ENCODE peak calls at places on chromosomes 13 and 19, in four cellular contexts. R is GM12878, X is HepG2, C is K562. E is an unnamed sample.

GRCh38 chr19:34962945-34963530 is 991 bp downstream of the ZNF792 start:
- DNase-seq in R (no peak), X (no peak), C (peak), E (no peak)

GRCh38 chr13:67341406-67341805 is 111.3 kb upstream of the PCDH9 start:
- DNase-seq in R (no peak), X (no peak), C (no peak), E (no peak)

GRCh38 chr13:107447591-107447990 is 767.7 kb downstream of the LIG4 start:
- DNase-seq in R (no peak), X (no peak), C (no peak), E (no peak)

GRCh38 chr19:30719189-30719990 is 347.2 kb downstream of the ZNF536 start:
- DNase-seq in R (no peak), X (no peak), C (no peak), E (no peak)

GRCh38 chr13:26985285-26985878 is 186.2 kb downstream of the USP12 start:
- DNase-seq in R (peak), X (peak), C (peak), E (peak)

GRCh38 chr19:5534787-5535586 is 32.8 kb downstream of the TINCR start:
- DNase-seq in R (no peak), X (no peak), C (peak), E (peak)

GRCh38 chr19:7293795-7294570 is at the start of gene INSR:
- DNase-seq in R (peak), X (peak), C (peak), E (peak)

GRCh38 chr19:4584670-4585460 is 25.4 kb upstream of the SEMA6B start:
- DNase-seq in R (no peak), X (no peak), C (peak), E (no peak)

GRCh38 chr19:4575978-4576933 is 16.8 kb upstream of the SEMA6B start:
- DNase-seq in R (no peak), X (peak), C (peak), E (peak)

GRCh38 chr19:4052993-4053422 is 13.7 kb downstream of the ZBTB7A start:
- DNase-seq in R (no peak), X (peak), C (no peak), E (no peak)

GRCh38 chr13:111360452-111360851 is 40.0 kb downstream of the TEX29 start:
- DNase-seq in R (no peak), X (no peak), C (no peak), E (no peak)

GRCh38 chr19:15291089-15291488 is 41.2 kb downstream of the BRD4 start:
- DNase-seq in R (no peak), X (no peak), C (no peak), E (no peak)

GRCh38 chr19:38838208-38838985 is 6.8 kb upstream of the ECH1 start:
- DNase-seq in R (no peak), X (no peak), C (peak), E (peak)

GRCh38 chr19:55042688-55043087 is 4.6 kb upstream of the GP6 start:
- DNase-seq in R (no peak), X (no peak), C (no peak), E (no peak)

GRCh38 chr19:36207605-36208252 is 6.7 kb downstream of the ZNF565 start:
- DNase-seq in R (peak), X (no peak), C (no peak), E (no peak)

GRCh38 chr19:45211751-45212381 is 33.3 kb downstream of the BLOC1S3 start:
- DNase-seq in R (no peak), X (no peak), C (no peak), E (no peak)

GRCh38 chr13:37001921-37002250 is 1.3 kb downstream of the EXOSC8 start:
- DNase-seq in R (no peak), X (no peak), C (no peak), E (no peak)

GRCh38 chr19:47096721-47097120 is 16.9 kb downstream of the ZC3H4 start:
- DNase-seq in R (no peak), X (no peak), C (no peak), E (no peak)

GRCh38 chr13:102846261-102847015 is 606 bp downstream of the ERCC5 start:
- DNase-seq in R (no peak), X (peak), C (no peak), E (peak)

DNA sequence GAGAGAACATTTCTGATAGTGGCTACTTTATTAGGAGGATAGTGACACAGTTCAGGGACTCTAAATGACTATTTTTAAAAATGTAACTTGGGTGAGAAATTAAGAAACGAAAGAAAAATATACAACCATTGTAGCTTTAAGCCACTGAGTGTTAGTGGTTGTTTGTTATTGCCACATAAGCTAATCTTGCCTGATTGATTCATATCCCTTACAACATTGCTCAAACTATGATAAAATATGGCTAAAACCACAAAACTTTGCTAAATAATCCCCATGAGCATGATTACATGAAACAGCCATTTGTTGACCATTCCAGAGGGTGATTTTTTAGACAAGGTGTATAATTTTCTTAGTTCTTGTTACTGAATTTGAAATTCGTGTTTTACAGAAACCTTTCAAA is 343.4 kb downstream of the SLITRK5 start:
- DNase-seq in R (no peak), X (no peak), C (no peak), E (no peak)
- TF ChIP-seq BHLHE40 in R (no peak), X (no peak), C (no peak), E (no peak)

GRCh38 chr19:16957151-16957662 is 68.4 kb downstream of the F2RL3 start:
- DNase-seq in R (no peak), X (no peak), C (no peak), E (no peak)
- TF ChIP-seq HDAC2 in R (no peak), X (no peak), C (no peak), E (no peak)

DNA sequence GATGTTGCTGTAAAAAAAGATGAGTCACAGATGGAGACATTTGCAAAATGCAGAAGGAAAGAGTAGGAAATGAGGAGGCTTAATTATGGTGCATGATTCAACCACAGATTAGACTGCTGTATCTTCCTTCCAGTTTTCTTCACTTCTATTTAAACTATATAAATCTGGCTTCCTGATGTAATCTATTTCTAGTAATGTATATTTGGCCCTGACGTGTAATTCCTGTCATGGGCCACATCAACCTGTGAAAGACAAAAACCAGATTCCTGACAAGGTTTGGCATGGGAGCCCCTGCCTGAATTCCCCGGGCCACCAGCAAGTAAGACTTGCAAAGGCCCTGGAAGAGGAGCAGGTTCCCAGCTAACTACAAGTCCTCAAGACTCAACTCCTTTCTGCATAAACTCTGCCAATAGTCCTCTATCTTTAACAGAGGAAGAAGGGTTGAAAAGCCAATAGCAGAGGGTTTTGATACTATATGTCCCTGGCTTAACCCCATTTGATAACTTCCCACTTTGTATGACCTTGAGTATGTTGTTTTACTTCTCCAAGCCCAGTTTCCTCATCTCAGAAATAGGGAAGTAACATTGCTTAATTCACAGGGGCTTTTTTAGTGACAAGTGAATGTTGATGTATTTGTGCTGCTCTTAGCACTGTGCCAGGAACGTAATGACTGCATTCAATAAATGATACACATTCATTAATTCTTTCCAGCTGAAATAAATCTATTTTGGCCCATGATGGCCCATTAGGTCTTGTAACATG is 172.7 kb downstream of the SPRY2 start:
- DNase-seq in R (no peak), X (no peak), C (no peak), E (no peak)
- TF ChIP-seq RAD21 in R (no peak), X (no peak), C (no peak), E (no peak)

DNA sequence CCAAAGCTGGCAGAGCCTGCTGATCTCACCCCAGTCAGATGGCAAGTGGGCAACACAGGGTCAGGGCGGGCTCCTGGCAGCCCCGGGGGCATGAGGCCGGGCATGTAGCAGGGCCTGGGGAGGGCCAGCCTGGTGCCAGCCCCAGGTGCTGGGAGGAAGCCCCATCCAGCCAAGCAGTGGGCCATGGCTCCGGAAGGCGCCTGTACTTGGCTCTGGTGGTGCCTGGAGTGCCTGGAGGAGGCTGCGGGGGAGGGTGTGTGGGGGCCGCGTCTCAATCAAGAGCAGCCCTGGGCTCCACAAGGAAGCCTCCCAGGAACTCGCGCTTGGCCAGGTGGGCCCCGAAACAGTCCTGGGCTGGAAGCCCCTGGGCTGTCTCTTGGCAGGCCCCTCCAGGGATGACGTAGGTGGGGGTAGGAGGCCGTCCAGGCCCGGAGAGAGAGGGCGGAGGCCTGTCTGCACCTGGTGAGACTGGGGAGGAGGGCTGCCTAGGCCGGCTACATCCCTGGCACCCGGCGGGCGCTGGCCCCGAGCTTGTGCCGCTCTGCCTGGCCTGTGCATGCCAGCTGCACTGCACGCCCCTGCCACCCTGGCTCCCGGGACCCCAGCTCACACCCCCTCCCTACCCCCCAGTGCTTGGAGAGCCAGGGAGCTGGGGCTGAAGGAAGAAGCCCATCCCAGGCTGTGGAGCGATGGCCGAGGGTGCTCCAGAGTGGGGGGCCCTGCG is 45.9 kb downstream of the COMP start:
- DNase-seq in R (no peak), X (no peak), C (no peak), E (no peak)
- TF ChIP-seq BHLHE40 in R (no peak), X (no peak), C (no peak), E (no peak)

GRCh38 chr13:33015791-33016323 is 366 bp upstream of the KL start:
- DNase-seq in R (no peak), X (no peak), C (no peak), E (no peak)

GRCh38 chr13:33016414-33017409 is at the start of gene KL:
- DNase-seq in R (no peak), X (no peak), C (no peak), E (peak)

GRCh38 chr13:33017410-33017929 is 1.2 kb downstream of the KL start:
- DNase-seq in R (peak), X (peak), C (peak), E (peak)

GRCh38 chr13:33014291-33014690 is 1.9 kb upstream of the KL start:
- DNase-seq in R (no peak), X (no peak), C (no peak), E (no peak)

GRCh38 chr13:33015275-33015674 is 948 bp upstream of the KL start:
- DNase-seq in R (no peak), X (no peak), C (no peak), E (no peak)
- TF ChIP-seq HDAC2 in R (no peak), X (no peak), C (no peak), E (no peak)

GRCh38 chr19:58549664-58550361 is 5.1 kb downstream of the CHMP2A start:
- DNase-seq in R (no peak), X (no peak), C (no peak), E (no peak)
- TF ChIP-seq RAD21 in R (no peak), X (no peak), C (no peak), E (no peak)

GRCh38 chr13:28529836-28530235 is 34.9 kb upstream of the FLT1 start:
- DNase-seq in R (no peak), X (no peak), C (no peak), E (no peak)

GRCh38 chr13:28530729-28531194 is 35.8 kb upstream of the FLT1 start:
- DNase-seq in R (no peak), X (no peak), C (no peak), E (no peak)

GRCh38 chr13:28531956-28532225 is 37.0 kb upstream of the FLT1 start:
- DNase-seq in R (no peak), X (no peak), C (no peak), E (no peak)

GRCh38 chr13:28532226-28533048 is 37.5 kb upstream of the FLT1 start:
- DNase-seq in R (no peak), X (no peak), C (peak), E (no peak)

DNA sequence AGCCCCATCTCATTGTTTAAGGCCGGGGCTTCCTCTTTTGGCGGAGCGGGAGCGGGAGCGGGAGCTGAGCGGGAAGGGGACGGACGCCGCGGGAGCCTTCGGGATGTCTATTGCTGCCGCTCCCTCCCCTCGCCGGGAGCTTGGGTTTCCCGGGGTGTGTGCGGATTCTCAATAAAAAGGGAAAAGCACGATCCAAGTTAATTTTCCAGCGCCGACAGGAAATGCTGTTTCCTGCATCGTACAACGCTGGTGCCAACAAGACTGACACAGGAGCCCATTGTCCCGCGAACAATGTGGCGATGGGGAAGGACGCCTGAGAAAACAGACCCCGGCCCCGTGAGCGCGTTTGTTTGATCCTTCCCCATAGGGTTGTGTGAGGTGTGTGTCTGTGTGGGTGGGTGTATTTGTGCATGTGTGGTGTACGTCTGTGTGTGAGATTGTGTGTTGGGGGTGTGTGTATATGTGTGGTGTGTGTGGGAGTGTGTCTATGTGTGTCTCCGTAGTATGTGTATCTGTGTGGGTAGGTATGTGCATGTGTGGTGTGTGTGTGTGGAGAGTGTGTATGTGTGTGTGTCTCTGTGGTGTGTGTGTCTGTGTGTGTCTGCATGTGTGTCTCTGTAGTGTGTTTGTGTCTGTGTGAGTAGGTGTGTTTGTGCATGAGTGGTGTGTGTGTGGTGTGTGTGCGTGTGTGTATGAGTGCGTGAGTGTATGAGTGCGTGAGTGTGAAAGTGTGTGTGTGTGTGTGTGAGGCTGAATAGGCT is 36.4 kb upstream of the FLT1 start:
- DNase-seq in R (no peak), X (no peak), C (no peak), E (no peak)
- TF ChIP-seq BHLHE40 in R (no peak), X (no peak), C (no peak), E (no peak)

GRCh38 chr13:94549241-94550029 is 46.5 kb downstream of the TGDS start:
- DNase-seq in R (peak), X (peak), C (peak), E (peak)
- TF ChIP-seq HDAC2 in R (no peak), X (peak), C (peak), E (no peak)

GRCh38 chr13:109783815-109784589 is 2.4 kb downstream of the IRS2 start:
- DNase-seq in R (no peak), X (no peak), C (no peak), E (no peak)

GRCh38 chr13:109785892-109786450 is 412 bp downstream of the IRS2 start:
- DNase-seq in R (no peak), X (no peak), C (peak), E (no peak)

GRCh38 chr13:109785141-109785891 is 1.1 kb downstream of the IRS2 start:
- DNase-seq in R (no peak), X (no peak), C (no peak), E (peak)

GRCh38 chr13:109783447-109783814 is 3.0 kb downstream of the IRS2 start:
- DNase-seq in R (no peak), X (no peak), C (no peak), E (no peak)

GRCh38 chr13:109784590-109785140 is 1.7 kb downstream of the IRS2 start:
- DNase-seq in R (no peak), X (no peak), C (no peak), E (peak)
- TF ChIP-seq RAD21 in R (no peak), X (no peak), C (no peak), E (peak)

E was measured in A549.